ENCODE peak calls at places on chromosomes 7 and 10, in nine cellular contexts. I is HepG2, K is stomach, C is HCT116, N is transverse colon, H is vagina, J is Panc1, R is K562, L is GM23338. U is an unnamed sample.

GRCh38 chr7:140896996-140897395 is 27.7 kb downstream of the BRAF start:
- DNase-seq in K (no peak), N (no peak), J (no peak), I (no peak), C (no peak), R (no peak), H (no peak), L (no peak), U (no peak)

GRCh38 chr10:130452096-130452495 is 315.9 kb downstream of the GLRX3 start:
- DNase-seq in K (no peak), N (no peak), C (no peak), L (no peak), J (no peak), H (peak), I (no peak), R (no peak), U (no peak)

GRCh38 chr7:155449008-155449879 is 8.7 kb upstream of the EN2 start:
- DNase-seq in N (no peak), J (no peak), I (no peak), K (no peak), C (no peak), L (peak), H (no peak), R (no peak), U (no peak)

GRCh38 chr7:147607151-147607800 is 983.3 kb upstream of the C7orf33 start:
- DNase-seq in L (peak), J (no peak), N (no peak), C (no peak), R (no peak), H (no peak), K (no peak), I (no peak), U (no peak)

GRCh38 chr7:133344275-133344674 is 91.4 kb downstream of the EXOC4 start:
- DNase-seq in H (no peak), J (no peak), C (no peak), K (no peak), I (no peak), R (peak), N (no peak), L (peak), U (no peak)

GRCh38 chr10:116553378-116553980 is 7.7 kb downstream of the PNLIP start:
- DNase-seq in K (no peak), L (no peak), J (no peak), R (no peak), C (no peak), N (no peak), H (no peak), I (no peak), U (no peak)

GRCh38 chr10:120850911-120851865 is at the start of gene WDR11:
- DNase-seq in J (peak), N (peak), H (no peak), R (peak), C (peak), K (peak), I (peak), L (peak), U (peak)

GRCh38 chr7:151086802-151087246 is 549 bp downstream of the AGAP3 start:
- DNase-seq in H (no peak), C (no peak), N (peak), J (no peak), L (peak), R (no peak), K (no peak), I (no peak), U (no peak)

GRCh38 chr7:101507791-101508252 is 121.3 kb downstream of the MYL10 start:
- DNase-seq in R (peak), L (peak), I (peak), N (peak), C (peak), J (peak), K (no peak), H (no peak), U (peak)

GRCh38 chr7:45098983-45099839 is 10.4 kb upstream of the NACAD start:
- DNase-seq in R (no peak), C (no peak), N (no peak), J (no peak), K (no peak), H (no peak), L (peak), I (no peak), U (no peak)

GRCh38 chr7:158375034-158375433 is 212.6 kb downstream of the PTPRN2 start:
- DNase-seq in R (no peak), L (no peak), K (no peak), C (no peak), J (no peak), N (no peak), I (no peak), H (no peak), U (no peak)

GRCh38 chr10:26881600-26882331 is 21.0 kb upstream of the ABI1 start:
- DNase-seq in I (peak), H (no peak), R (peak), L (peak), N (no peak), K (no peak), C (peak), J (no peak), U (peak)

GRCh38 chr7:17521437-17521836 is 223.0 kb downstream of the AHR start:
- DNase-seq in J (no peak), R (no peak), H (no peak), N (no peak), I (no peak), L (no peak), K (no peak), C (no peak), U (no peak)

GRCh38 chr7:16921644-16922257 is 40.0 kb upstream of the AGR3 start:
- DNase-seq in C (no peak), R (no peak), I (no peak), K (peak), N (no peak), J (no peak), H (no peak), L (no peak), U (peak)

GRCh38 chr10:62047240-62047897 is 145.9 kb downstream of the ARID5B start:
- DNase-seq in N (no peak), R (no peak), J (no peak), K (no peak), H (no peak), I (no peak), L (no peak), C (no peak), U (no peak)

GRCh38 chr7:26593405-26593804 is 271.0 kb downstream of the SKAP2 start:
- DNase-seq in H (peak), R (no peak), C (no peak), L (no peak), K (no peak), N (no peak), I (no peak), J (no peak), U (no peak)

GRCh38 chr7:21947056-21947455 is 1.4 kb upstream of the CDCA7L start:
- DNase-seq in R (no peak), C (no peak), I (no peak), L (no peak), J (no peak), H (no peak), N (no peak), K (no peak), U (no peak)

GRCh38 chr10:118980135-118980865 is 49.2 kb upstream of the NANOS1 start:
- DNase-seq in J (no peak), C (no peak), R (no peak), N (no peak), H (peak), L (no peak), I (no peak), K (no peak), U (no peak)

GRCh38 chr7:127792528-127793342 is 140.7 kb downstream of the SND1 start:
- DNase-seq in L (peak), J (peak), R (peak), I (peak), K (peak), C (no peak), H (no peak), N (peak), U (no peak)

GRCh38 chr7:2376351-2377154 is 21.9 kb downstream of the EIF3B start:
- DNase-seq in I (no peak), C (no peak), L (no peak), N (no peak), K (no peak), R (no peak), H (no peak), J (no peak), U (no peak)

GRCh38 chr7:2373124-2373556 is 18.5 kb downstream of the EIF3B start:
- DNase-seq in R (no peak), C (no peak), H (no peak), N (no peak), K (peak), L (no peak), I (no peak), J (no peak), U (no peak)

GRCh38 chr7:2374401-2374800 is 19.8 kb downstream of the EIF3B start:
- DNase-seq in N (no peak), L (no peak), R (no peak), H (no peak), J (no peak), I (no peak), K (no peak), C (no peak), U (no peak)

GRCh38 chr7:2373646-2374045 is 19.0 kb downstream of the EIF3B start:
- DNase-seq in C (no peak), R (no peak), J (no peak), H (no peak), I (no peak), L (no peak), N (no peak), K (no peak), U (no peak)

GRCh38 chr7:2374830-2375728 is 20.5 kb downstream of the EIF3B start:
- DNase-seq in K (no peak), R (no peak), L (no peak), C (no peak), H (no peak), J (no peak), I (no peak), N (no peak), U (no peak)
- TF ChIP-seq POLR2AphosphoS5 in K (no peak), R (no peak), L (no peak), C (no peak), H (no peak), J (no peak), I (no peak), N (no peak), U (no peak)

DNA sequence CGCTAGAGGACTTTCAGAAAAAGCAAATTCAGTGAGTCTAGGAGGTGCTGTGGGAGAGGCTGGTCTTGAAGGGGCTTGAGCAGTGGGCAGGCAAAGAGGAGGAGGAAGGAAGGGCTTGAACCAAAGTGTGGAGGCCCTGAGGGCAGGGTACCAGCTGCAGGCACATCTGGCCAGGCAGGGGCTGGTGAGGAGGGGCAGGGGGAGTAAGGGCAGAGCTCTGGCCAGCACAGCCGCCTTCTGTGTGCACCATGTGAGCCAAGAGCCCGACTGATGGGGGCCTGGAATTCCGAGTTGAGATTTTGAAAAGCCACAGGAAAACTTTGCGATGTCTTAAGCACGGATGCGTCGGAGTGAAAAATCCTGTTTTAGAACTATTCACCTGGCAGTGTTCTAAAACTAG is 74.5 kb downstream of the PRPF18 start:
- DNase-seq in H (no peak), N (no peak), I (no peak), R (no peak), K (no peak), C (no peak), L (no peak), J (no peak), U (no peak)
- H3K27ac ChIP-seq in H (no peak), N (no peak), I (no peak), R (no peak), K (no peak), C (no peak), L (no peak), J (no peak), U (no peak)

GRCh38 chr7:69772699-69773436 is 174.6 kb downstream of the AUTS2 start:
- DNase-seq in I (no peak), K (no peak), C (no peak), N (no peak), R (no peak), J (no peak), L (no peak), H (no peak), U (no peak)
- TF ChIP-seq POLR2AphosphoS5 in I (no peak), K (no peak), C (no peak), N (peak), R (no peak), J (no peak), L (no peak), H (no peak), U (no peak)

GRCh38 chr7:47942132-47942531 is 6.1 kb downstream of the PKD1L1 start:
- DNase-seq in I (no peak), J (no peak), L (peak), K (no peak), N (no peak), C (no peak), R (no peak), H (peak), U (no peak)
- H3K27ac ChIP-seq in I (no peak), J (peak), L (no peak), K (no peak), N (peak), C (no peak), R (no peak), H (no peak), U (no peak)

GRCh38 chr7:64869121-64869725 is 33.9 kb upstream of the ZNF273 start:
- DNase-seq in R (no peak), H (peak), L (peak), K (peak), I (no peak), C (no peak), J (no peak), N (no peak), U (no peak)
- TF ChIP-seq POLR2AphosphoS5 in R (no peak), H (no peak), L (no peak), K (no peak), I (no peak), C (no peak), J (no peak), N (no peak), U (no peak)

GRCh38 chr10:110324201-110324804 is 19.6 kb upstream of the SMNDC1 start:
- DNase-seq in R (no peak), C (no peak), H (no peak), K (no peak), N (no peak), J (no peak), L (no peak), I (no peak), U (no peak)

GRCh38 chr10:110324805-110325280 is 20.1 kb upstream of the SMNDC1 start:
- DNase-seq in K (no peak), R (no peak), H (no peak), J (no peak), L (no peak), N (no peak), C (no peak), I (no peak), U (no peak)

GRCh38 chr10:110326351-110327032 is 21.8 kb upstream of the SMNDC1 start:
- DNase-seq in I (no peak), H (no peak), N (no peak), R (no peak), J (no peak), L (no peak), K (no peak), C (peak), U (no peak)

GRCh38 chr10:110321869-110322620 is 17.3 kb upstream of the SMNDC1 start:
- DNase-seq in C (no peak), R (no peak), I (no peak), H (no peak), L (no peak), J (no peak), K (no peak), N (no peak), U (no peak)

DNA sequence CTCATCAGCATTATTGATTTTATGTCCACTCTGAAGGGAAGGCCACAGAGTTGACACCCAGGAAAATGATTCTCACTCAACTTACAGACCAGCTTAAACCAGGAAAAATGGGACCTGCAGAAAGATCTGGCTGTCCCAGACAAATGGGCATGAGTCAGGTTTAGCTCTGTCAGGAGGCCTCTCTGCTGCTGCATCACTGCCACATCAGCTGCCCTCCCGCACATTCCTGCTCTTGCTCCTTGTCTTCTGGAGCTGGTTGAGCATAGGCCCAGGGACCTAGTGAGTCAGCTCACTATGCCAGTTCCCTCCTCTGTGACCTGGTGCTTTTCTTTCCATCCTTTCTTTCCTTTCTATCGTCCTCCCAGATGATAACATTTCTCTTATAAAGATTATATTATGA is 18.8 kb upstream of the SMNDC1 start:
- DNase-seq in J (no peak), C (no peak), L (no peak), R (no peak), K (no peak), I (no peak), N (no peak), H (no peak), U (no peak)
- H3K27ac ChIP-seq in J (no peak), C (no peak), L (no peak), R (no peak), K (no peak), I (no peak), N (no peak), H (no peak), U (no peak)

DNA sequence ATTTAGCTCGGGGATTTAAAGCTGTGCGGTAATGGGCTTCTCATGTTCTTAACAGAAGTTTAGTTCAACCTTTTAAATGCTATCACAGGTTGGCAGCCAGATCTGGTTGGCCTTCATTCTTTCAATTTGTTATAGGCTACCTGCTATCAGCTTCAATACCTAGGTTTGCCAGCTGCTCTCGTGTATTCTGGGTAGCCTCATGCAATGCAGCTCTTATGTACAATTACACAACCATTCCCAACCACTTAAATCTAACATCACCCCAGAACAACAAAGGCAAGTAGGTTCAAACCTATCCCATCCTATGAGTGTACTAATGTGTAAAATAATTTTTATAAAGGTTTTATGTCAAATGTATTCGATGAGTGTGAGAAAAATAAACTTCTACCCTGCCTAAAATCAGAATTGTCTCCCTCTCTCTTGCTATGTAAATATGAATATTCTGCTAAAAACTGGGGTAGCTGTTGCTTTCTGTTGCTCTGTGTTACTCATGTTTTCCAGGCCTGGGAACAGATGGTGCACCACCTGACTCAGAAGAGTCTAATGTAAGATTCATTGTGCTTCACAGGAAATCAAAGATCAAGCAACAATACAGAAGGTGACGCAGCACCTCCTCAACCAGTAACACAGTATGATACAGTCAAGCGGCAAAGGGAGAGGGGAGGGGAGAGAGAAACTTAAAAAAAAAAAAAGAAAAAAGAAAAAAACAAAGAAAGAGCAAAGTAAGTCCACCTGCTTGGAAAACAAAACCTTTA is 188.6 kb downstream of the ETV1 start:
- DNase-seq in N (no peak), I (no peak), K (peak), H (no peak), C (no peak), L (peak), J (no peak), R (no peak), U (no peak)
- TF ChIP-seq POLR2AphosphoS5 in N (no peak), I (no peak), K (no peak), H (no peak), C (no peak), L (no peak), J (no peak), R (no peak), U (no peak)

GRCh38 chr10:110029448-110029847 is 21.7 kb downstream of the ADD3 start:
- DNase-seq in J (no peak), K (no peak), N (no peak), H (no peak), C (no peak), I (no peak), L (no peak), R (no peak), U (no peak)

GRCh38 chr10:110033724-110034235 is 26.0 kb downstream of the ADD3 start:
- DNase-seq in J (no peak), C (no peak), L (no peak), I (no peak), K (no peak), N (no peak), R (no peak), H (no peak), U (no peak)

GRCh38 chr10:110036640-110037039 is 28.9 kb downstream of the ADD3 start:
- DNase-seq in I (no peak), R (no peak), N (no peak), L (no peak), J (no peak), H (no peak), K (no peak), C (no peak), U (no peak)

GRCh38 chr10:110034596-110034995 is 26.8 kb downstream of the ADD3 start:
- DNase-seq in C (no peak), H (no peak), N (no peak), L (no peak), I (no peak), R (no peak), J (no peak), K (no peak), U (no peak)

DNA sequence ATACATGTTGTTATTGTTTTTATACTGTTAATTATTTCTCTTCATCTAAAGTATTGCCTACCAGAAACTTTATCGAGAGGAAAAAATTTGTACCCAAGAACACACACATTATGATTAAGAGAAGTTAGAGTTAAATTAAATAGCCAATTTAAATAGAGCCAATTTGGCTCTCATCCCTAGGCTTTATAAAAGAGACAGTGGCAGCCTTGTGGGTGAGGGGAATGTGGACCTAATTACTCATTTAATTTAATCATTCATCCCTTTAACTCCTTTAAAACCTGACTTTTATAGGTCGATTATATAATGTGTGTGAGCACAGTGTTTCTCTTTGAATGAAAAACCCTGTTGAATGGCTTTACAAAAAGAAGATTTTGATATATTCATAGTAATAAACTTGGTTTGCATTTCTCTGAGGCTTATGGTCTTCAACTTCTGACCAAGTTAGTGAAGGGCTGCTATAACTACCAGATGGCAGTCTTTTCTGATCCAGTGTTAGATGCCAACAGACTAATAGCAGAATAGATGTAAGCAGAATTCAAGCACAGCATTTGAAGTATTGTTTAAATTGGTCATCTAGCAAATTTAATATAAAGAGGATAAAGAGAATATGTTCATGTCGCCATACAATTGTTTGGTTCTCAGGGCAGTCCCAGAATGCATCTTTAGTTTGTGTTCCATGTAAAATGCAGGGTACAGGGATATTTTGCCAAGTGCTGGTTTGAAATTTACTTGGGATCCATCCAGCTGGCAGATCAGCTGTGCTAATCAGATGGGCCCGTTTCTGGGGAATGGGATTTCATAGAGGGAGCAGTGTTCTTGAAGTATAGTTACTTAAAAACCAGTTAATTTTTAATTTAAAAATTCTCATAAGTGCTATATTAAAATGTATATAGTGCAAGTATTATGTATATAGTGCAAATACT is 25.3 kb downstream of the ADD3 start:
- DNase-seq in K (peak), I (no peak), L (no peak), H (no peak), N (no peak), C (no peak), J (no peak), R (no peak), U (no peak)
- H3K27ac ChIP-seq in K (no peak), I (no peak), L (no peak), H (no peak), N (no peak), C (no peak), J (no peak), R (no peak), U (peak)

GRCh38 chr7:50653997-50654425 is 88.8 kb upstream of the DDC start:
- DNase-seq in C (no peak), H (peak), J (no peak), I (no peak), K (peak), L (no peak), N (peak), R (no peak), U (no peak)
- TF ChIP-seq POLR2AphosphoS5 in C (no peak), H (peak), J (no peak), I (no peak), K (peak), L (no peak), N (peak), R (no peak), U (no peak)